ENCODE peak calls at places on chromosome X, in eight cellular contexts. One of them, this sample, is unnamed. For H3K27me3 and H3K4me1, the result is how much of the 10 kb centered on the place peaks cover.

GRCh38 chrX:1307626-1308340 is 28.8 kb upstream of the IL3RA start:
- DNase-seq in fibroblast of lung: no peak
- DNase-seq in body of pancreas: no peak
- DNase-seq in MM.1S: no peak
- DNase-seq in pancreas: no peak
- DNase-seq in stomach: no peak
- DNase-seq in aorta: peak
- DNase-seq in tibial nerve: no peak
- DNase-seq in this sample: no peak

GRCh38 chrX:111288841-111289240 is 18.6 kb upstream of the CAPN6 start:
- DNase-seq in body of pancreas: no peak
- DNase-seq in aorta: no peak
- DNase-seq in pancreas: no peak
- DNase-seq in fibroblast of lung: no peak
- DNase-seq in tibial nerve: no peak
- DNase-seq in stomach: no peak
- DNase-seq in MM.1S: no peak
- DNase-seq in this sample: no peak

GRCh38 chrX:148995661-148996060 is 495.2 kb downstream of the AFF2 start:
- DNase-seq in pancreas: no peak
- DNase-seq in MM.1S: no peak
- DNase-seq in tibial nerve: no peak
- DNase-seq in aorta: no peak
- DNase-seq in stomach: no peak
- DNase-seq in body of pancreas: no peak
- DNase-seq in fibroblast of lung: no peak
- DNase-seq in this sample: no peak

GRCh38 chrX:2495595-2495994 is 5.2 kb downstream of the DHRSX start:
- DNase-seq in stomach: peak
- DNase-seq in body of pancreas: no peak
- DNase-seq in MM.1S: no peak
- DNase-seq in pancreas: no peak
- DNase-seq in tibial nerve: no peak
- DNase-seq in aorta: no peak
- DNase-seq in fibroblast of lung: no peak
- DNase-seq in this sample: no peak

GRCh38 chrX:64306712-64307111 is 76.3 kb upstream of the ASB12 start:
- DNase-seq in body of pancreas: no peak
- DNase-seq in fibroblast of lung: no peak
- DNase-seq in pancreas: no peak
- DNase-seq in aorta: no peak
- DNase-seq in MM.1S: no peak
- DNase-seq in tibial nerve: no peak
- DNase-seq in stomach: no peak
- DNase-seq in this sample: no peak

GRCh38 chrX:16665089-16665488 is 15.1 kb downstream of the S100G start:
- DNase-seq in stomach: no peak
- DNase-seq in fibroblast of lung: peak
- DNase-seq in tibial nerve: no peak
- DNase-seq in pancreas: no peak
- DNase-seq in MM.1S: no peak
- DNase-seq in aorta: no peak
- DNase-seq in body of pancreas: no peak
- DNase-seq in this sample: no peak

GRCh38 chrX:34382416-34382815 is 250.3 kb upstream of the FAM47A start:
- DNase-seq in tibial nerve: no peak
- DNase-seq in aorta: no peak
- DNase-seq in stomach: no peak
- DNase-seq in pancreas: no peak
- DNase-seq in fibroblast of lung: peak
- DNase-seq in body of pancreas: no peak
- DNase-seq in MM.1S: no peak
- DNase-seq in this sample: no peak

GRCh38 chrX:16491461-16491860 is 158.5 kb upstream of the S100G start:
- DNase-seq in body of pancreas: no peak
- DNase-seq in aorta: no peak
- DNase-seq in tibial nerve: no peak
- DNase-seq in stomach: no peak
- DNase-seq in MM.1S: no peak
- DNase-seq in fibroblast of lung: peak
- DNase-seq in pancreas: no peak
- DNase-seq in this sample: no peak

GRCh38 chrX:126064901-126065541 is 101.1 kb downstream of the DCAF12L2 start:
- DNase-seq in tibial nerve: no peak
- DNase-seq in aorta: peak
- DNase-seq in fibroblast of lung: no peak
- DNase-seq in MM.1S: no peak
- DNase-seq in body of pancreas: no peak
- DNase-seq in pancreas: peak
- DNase-seq in stomach: no peak
- DNase-seq in this sample: no peak

GRCh38 chrX:46554942-46555341 is 9.7 kb upstream of the ZNF674 start:
- DNase-seq in tibial nerve: no peak
- DNase-seq in stomach: no peak
- DNase-seq in aorta: no peak
- DNase-seq in pancreas: no peak
- DNase-seq in body of pancreas: no peak
- DNase-seq in fibroblast of lung: no peak
- DNase-seq in MM.1S: peak
- DNase-seq in this sample: peak

GRCh38 chrX:46903458-46904242 is 8.6 kb upstream of the JADE3 start:
- DNase-seq in pancreas: peak
- DNase-seq in aorta: peak
- DNase-seq in body of pancreas: peak
- DNase-seq in tibial nerve: peak
- DNase-seq in stomach: peak
- DNase-seq in fibroblast of lung: peak
- DNase-seq in MM.1S: peak
- DNase-seq in this sample: peak

GRCh38 chrX:54452920-54453319 is 12.7 kb downstream of the TSR2 start:
- DNase-seq in fibroblast of lung: peak
- DNase-seq in pancreas: no peak
- DNase-seq in body of pancreas: no peak
- DNase-seq in aorta: no peak
- DNase-seq in tibial nerve: no peak
- DNase-seq in MM.1S: no peak
- DNase-seq in stomach: no peak
- DNase-seq in this sample: no peak

GRCh38 chrX:37405954-37406353 is 56.8 kb downstream of the PRRG1 start:
- DNase-seq in pancreas: no peak
- DNase-seq in body of pancreas: no peak
- DNase-seq in stomach: no peak
- DNase-seq in aorta: no peak
- DNase-seq in fibroblast of lung: peak
- DNase-seq in tibial nerve: no peak
- DNase-seq in MM.1S: no peak
- DNase-seq in this sample: no peak

GRCh38 chrX:40108959-40109287 is 11.2 kb upstream of the BCOR start:
- DNase-seq in stomach: peak
- DNase-seq in aorta: peak
- DNase-seq in MM.1S: no peak
- DNase-seq in pancreas: peak
- DNase-seq in tibial nerve: no peak
- DNase-seq in fibroblast of lung: peak
- DNase-seq in body of pancreas: peak
- DNase-seq in this sample: peak

GRCh38 chrX:3567681-3568080 is 145.8 kb downstream of the PRKX start:
- DNase-seq in pancreas: no peak
- DNase-seq in MM.1S: no peak
- DNase-seq in tibial nerve: no peak
- DNase-seq in body of pancreas: no peak
- DNase-seq in aorta: no peak
- DNase-seq in stomach: no peak
- DNase-seq in fibroblast of lung: peak
- DNase-seq in this sample: no peak

GRCh38 chrX:83022020-83022419 is 486.1 kb upstream of the POU3F4 start:
- DNase-seq in aorta: no peak
- DNase-seq in stomach: no peak
- DNase-seq in tibial nerve: no peak
- DNase-seq in MM.1S: peak
- DNase-seq in pancreas: no peak
- DNase-seq in body of pancreas: no peak
- DNase-seq in fibroblast of lung: no peak
- DNase-seq in this sample: no peak

GRCh38 chrX:42732506-42732905 is 45.5 kb downstream of the PPP1R2C start:
- DNase-seq in aorta: no peak
- DNase-seq in pancreas: peak
- DNase-seq in stomach: no peak
- DNase-seq in body of pancreas: peak
- DNase-seq in tibial nerve: no peak
- DNase-seq in MM.1S: no peak
- DNase-seq in fibroblast of lung: peak
- DNase-seq in this sample: no peak

GRCh38 chrX:38895775-38896174 is 94.5 kb downstream of the MID1IP1 start:
- DNase-seq in fibroblast of lung: no peak
- DNase-seq in tibial nerve: no peak
- DNase-seq in aorta: no peak
- DNase-seq in pancreas: no peak
- DNase-seq in stomach: no peak
- DNase-seq in MM.1S: no peak
- DNase-seq in body of pancreas: no peak
- DNase-seq in this sample: peak
- H3K27me3 ChIP-seq in fibroblast of lung: under half
- H3K27me3 ChIP-seq in tibial nerve: under half
- H3K27me3 ChIP-seq in aorta: under half
- H3K27me3 ChIP-seq in pancreas: under half
- H3K27me3 ChIP-seq in stomach: under half
- H3K27me3 ChIP-seq in MM.1S: under half
- H3K27me3 ChIP-seq in body of pancreas: under half
- H3K27me3 ChIP-seq in this sample: under half

GRCh38 chrX:68697036-68697435 is 49.6 kb downstream of the STARD8 start:
- DNase-seq in MM.1S: no peak
- DNase-seq in tibial nerve: no peak
- DNase-seq in stomach: no peak
- DNase-seq in fibroblast of lung: no peak
- DNase-seq in pancreas: no peak
- DNase-seq in aorta: no peak
- DNase-seq in body of pancreas: no peak
- DNase-seq in this sample: no peak
- H3K4me1 ChIP-seq in MM.1S: under half
- H3K4me1 ChIP-seq in tibial nerve: under half
- H3K4me1 ChIP-seq in stomach: under half
- H3K4me1 ChIP-seq in fibroblast of lung: under half
- H3K4me1 ChIP-seq in pancreas: under half
- H3K4me1 ChIP-seq in aorta: under half
- H3K4me1 ChIP-seq in body of pancreas: half or more
- H3K4me1 ChIP-seq in this sample: under half

DNA sequence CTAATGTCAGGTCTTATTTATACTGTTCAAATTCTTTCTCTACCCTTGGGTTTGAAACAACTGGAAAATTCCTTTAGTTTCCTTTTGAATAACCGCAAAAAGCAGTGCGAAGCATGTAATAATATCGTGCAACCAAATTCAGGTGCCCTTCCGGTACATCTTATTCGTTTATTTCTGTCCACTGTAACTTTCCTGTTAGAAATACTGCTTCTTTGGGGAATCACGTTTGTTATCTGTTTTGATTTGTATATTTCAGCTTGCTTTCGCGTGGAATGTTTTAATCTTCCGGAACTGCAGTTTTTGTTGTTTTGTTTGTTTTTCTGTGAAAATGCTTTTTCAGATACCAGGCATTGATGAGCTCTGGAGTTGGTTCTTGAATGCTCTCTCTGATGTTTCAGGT is 85.7 kb upstream of the HPRT1 start:
- DNase-seq in tibial nerve: no peak
- DNase-seq in stomach: no peak
- DNase-seq in MM.1S: peak
- DNase-seq in pancreas: no peak
- DNase-seq in fibroblast of lung: peak
- DNase-seq in aorta: no peak
- DNase-seq in body of pancreas: no peak
- DNase-seq in this sample: no peak
- H3K4me3 ChIP-seq in tibial nerve: peak
- H3K4me3 ChIP-seq in stomach: peak
- H3K4me3 ChIP-seq in MM.1S: peak
- H3K4me3 ChIP-seq in pancreas: peak
- H3K4me3 ChIP-seq in fibroblast of lung: peak
- H3K4me3 ChIP-seq in aorta: peak
- H3K4me3 ChIP-seq in body of pancreas: no peak
- H3K4me3 ChIP-seq in this sample: no peak

GRCh38 chrX:13488706-13489105 is 80.7 kb upstream of the EGFL6 start:
- DNase-seq in body of pancreas: no peak
- DNase-seq in stomach: no peak
- DNase-seq in MM.1S: no peak
- DNase-seq in fibroblast of lung: peak
- DNase-seq in aorta: no peak
- DNase-seq in pancreas: no peak
- DNase-seq in tibial nerve: no peak
- DNase-seq in this sample: no peak
- H3K27me3 ChIP-seq in body of pancreas: under half
- H3K27me3 ChIP-seq in stomach: under half
- H3K27me3 ChIP-seq in MM.1S: under half
- H3K27me3 ChIP-seq in fibroblast of lung: under half
- H3K27me3 ChIP-seq in aorta: under half
- H3K27me3 ChIP-seq in pancreas: under half
- H3K27me3 ChIP-seq in tibial nerve: under half
- H3K27me3 ChIP-seq in this sample: under half

GRCh38 chrX:69284491-69284890 is 119.2 kb upstream of the PJA1 start:
- DNase-seq in MM.1S: no peak
- DNase-seq in fibroblast of lung: no peak
- DNase-seq in stomach: no peak
- DNase-seq in aorta: no peak
- DNase-seq in body of pancreas: no peak
- DNase-seq in tibial nerve: no peak
- DNase-seq in pancreas: no peak
- DNase-seq in this sample: no peak

GRCh38 chrX:69285401-69285871 is 120.2 kb upstream of the PJA1 start:
- DNase-seq in pancreas: no peak
- DNase-seq in MM.1S: no peak
- DNase-seq in body of pancreas: peak
- DNase-seq in fibroblast of lung: no peak
- DNase-seq in tibial nerve: peak
- DNase-seq in stomach: no peak
- DNase-seq in aorta: no peak
- DNase-seq in this sample: no peak

GRCh38 chrX:69280956-69281355 is 115.7 kb upstream of the PJA1 start:
- DNase-seq in fibroblast of lung: no peak
- DNase-seq in MM.1S: no peak
- DNase-seq in stomach: no peak
- DNase-seq in aorta: no peak
- DNase-seq in body of pancreas: peak
- DNase-seq in pancreas: no peak
- DNase-seq in tibial nerve: no peak
- DNase-seq in this sample: no peak

GRCh38 chrX:69285881-69286545 is 120.8 kb upstream of the PJA1 start:
- DNase-seq in pancreas: peak
- DNase-seq in aorta: peak
- DNase-seq in stomach: peak
- DNase-seq in tibial nerve: peak
- DNase-seq in fibroblast of lung: peak
- DNase-seq in body of pancreas: peak
- DNase-seq in MM.1S: peak
- DNase-seq in this sample: peak

GRCh38 chrX:69282893-69283690 is 117.8 kb upstream of the PJA1 start:
- DNase-seq in tibial nerve: no peak
- DNase-seq in MM.1S: no peak
- DNase-seq in body of pancreas: no peak
- DNase-seq in stomach: no peak
- DNase-seq in fibroblast of lung: no peak
- DNase-seq in aorta: no peak
- DNase-seq in pancreas: no peak
- DNase-seq in this sample: no peak
- H3K4me1 ChIP-seq in tibial nerve: under half
- H3K4me1 ChIP-seq in MM.1S: under half
- H3K4me1 ChIP-seq in body of pancreas: under half
- H3K4me1 ChIP-seq in stomach: under half
- H3K4me1 ChIP-seq in fibroblast of lung: under half
- H3K4me1 ChIP-seq in aorta: under half
- H3K4me1 ChIP-seq in pancreas: under half
- H3K4me1 ChIP-seq in this sample: under half

This sample was measured in small intestine.